ENCODE peak calls at places on chromosomes 2 and 18, in nine cellular contexts. A is stimulated activated naive CD8-positive, alpha-beta T cell treated with anti-CD3 and anti-CD28 coated beads, Interleukin-15, amount 100 ng/mL, for 72 hours; N is NCI-H510A; F is NCI-H1092; B is aorta; X is neural crest cell; L is cardiac muscle cell; Q is body of pancreas; W is endothelial cell. T is an unnamed sample.

GRCh38 chr2:206084468-206084869 is 1.5 kb downstream of the INO80D start:
- DNase-seq in N (no peak), W (peak; percentile 60), A (peak; percentile 33), F (peak; percentile 13), X (peak; percentile 35), L (peak; percentile 71), B (peak; percentile 82), Q (peak; percentile 54), T (peak; percentile 61)

GRCh38 chr2:31397099-31397498 is 17.4 kb downstream of the XDH start:
- DNase-seq in Q (peak; percentile 90), A (no peak), X (no peak), F (peak; percentile 40), L (no peak), W (no peak), B (no peak), N (no peak), T (no peak)

GRCh38 chr2:159775006-159775405 is 23.0 kb downstream of the CD302 start:
- DNase-seq in N (no peak), A (no peak), W (no peak), B (no peak), X (no peak), Q (no peak), F (no peak), L (peak; percentile 54), T (no peak)

GRCh38 chr2:42328148-42328833 is 32.7 kb downstream of the COX7A2L start:
- DNase-seq in F (no peak), W (no peak), B (no peak), N (no peak), Q (no peak), A (no peak), L (peak; percentile 63), X (no peak), T (no peak)

GRCh38 chr2:230723363-230723762 is 10.7 kb downstream of the CAB39 start:
- DNase-seq in N (no peak), B (no peak), F (no peak), Q (no peak), A (peak; percentile 44), W (no peak), L (no peak), X (no peak), T (no peak)

GRCh38 chr2:177291701-177292100 is 27.2 kb upstream of the NFE2L2 start:
- DNase-seq in A (peak; percentile 47), F (no peak), B (no peak), L (no peak), W (no peak), X (no peak), Q (no peak), N (no peak), T (no peak)

GRCh38 chr2:39671606-39672005 is 5.9 kb downstream of the TMEM178A start:
- DNase-seq in X (no peak), A (no peak), W (no peak), L (no peak), B (no peak), N (no peak), Q (no peak), F (no peak), T (no peak)

GRCh38 chr2:29532451-29532850 is 388.9 kb downstream of the ALK start:
- DNase-seq in F (no peak), W (no peak), B (no peak), Q (peak; percentile 17), N (no peak), L (peak; percentile 2), A (no peak), X (no peak), T (no peak)

GRCh38 chr2:176490061-176490861 is 221.0 kb downstream of the MTX2 start:
- DNase-seq in L (peak; percentile 73), X (peak; percentile 3), A (no peak), N (no peak), W (peak; percentile 45), B (peak; percentile 75), Q (peak; percentile 14), F (no peak), T (peak; percentile 36)

GRCh38 chr18:21484851-21485636 is 115.5 kb downstream of the ESCO1 start:
- DNase-seq in N (no peak), L (peak; percentile 22), F (no peak), W (no peak), X (no peak), A (no peak), B (no peak), Q (no peak), T (no peak)